ENCODE peak calls at places on chromosomes 3 and 15, in six cellular contexts. One of them, this sample, is unnamed.

GRCh38 chr3:121431717-121432517 is 113.9 kb downstream of the POLQ start:
- DNase-seq in AG20443: peak
- DNase-seq in CD8-positive, alpha-beta T cell: peak
- DNase-seq in Right ventricle myocardium inferior: no peak
- DNase-seq in hypothalamus: no peak
- DNase-seq in activated gamma-delta T cell treated with Interleukin-2 at 50 U/mL for 16 hours: peak
- DNase-seq in this sample: no peak

GRCh38 chr3:43391621-43392020 is 105.3 kb downstream of the SNRK start:
- DNase-seq in AG20443: no peak
- DNase-seq in CD8-positive, alpha-beta T cell: no peak
- DNase-seq in Right ventricle myocardium inferior: no peak
- DNase-seq in hypothalamus: no peak
- DNase-seq in activated gamma-delta T cell treated with Interleukin-2 at 50 U/mL for 16 hours: no peak
- DNase-seq in this sample: no peak

GRCh38 chr3:47356201-47356600 is 24.6 kb upstream of the PTPN23 start:
- DNase-seq in AG20443: no peak
- DNase-seq in CD8-positive, alpha-beta T cell: no peak
- DNase-seq in Right ventricle myocardium inferior: no peak
- DNase-seq in hypothalamus: no peak
- DNase-seq in activated gamma-delta T cell treated with Interleukin-2 at 50 U/mL for 16 hours: no peak
- DNase-seq in this sample: no peak

GRCh38 chr15:68318931-68319909 is 41.7 kb downstream of the FEM1B start:
- DNase-seq in AG20443: no peak
- DNase-seq in CD8-positive, alpha-beta T cell: no peak
- DNase-seq in Right ventricle myocardium inferior: no peak
- DNase-seq in hypothalamus: no peak
- DNase-seq in activated gamma-delta T cell treated with Interleukin-2 at 50 U/mL for 16 hours: no peak
- DNase-seq in this sample: no peak

GRCh38 chr3:149013726-149014125 is 22.4 kb downstream of the GYG1 start:
- DNase-seq in AG20443: no peak
- DNase-seq in CD8-positive, alpha-beta T cell: no peak
- DNase-seq in Right ventricle myocardium inferior: no peak
- DNase-seq in hypothalamus: no peak
- DNase-seq in activated gamma-delta T cell treated with Interleukin-2 at 50 U/mL for 16 hours: no peak
- DNase-seq in this sample: no peak

GRCh38 chr3:158659454-158660237 is 12.8 kb downstream of the LXN start:
- DNase-seq in AG20443: peak
- DNase-seq in CD8-positive, alpha-beta T cell: no peak
- DNase-seq in Right ventricle myocardium inferior: no peak
- DNase-seq in hypothalamus: no peak
- DNase-seq in activated gamma-delta T cell treated with Interleukin-2 at 50 U/mL for 16 hours: peak
- DNase-seq in this sample: peak

GRCh38 chr15:25345943-25346342 is 92.9 kb downstream of the UBE3A start:
- DNase-seq in AG20443: peak
- DNase-seq in CD8-positive, alpha-beta T cell: no peak
- DNase-seq in Right ventricle myocardium inferior: peak
- DNase-seq in hypothalamus: peak
- DNase-seq in activated gamma-delta T cell treated with Interleukin-2 at 50 U/mL for 16 hours: no peak
- DNase-seq in this sample: peak

GRCh38 chr15:88848203-88848602 is 45.0 kb downstream of the ACAN start:
- DNase-seq in AG20443: no peak
- DNase-seq in CD8-positive, alpha-beta T cell: no peak
- DNase-seq in Right ventricle myocardium inferior: no peak
- DNase-seq in hypothalamus: no peak
- DNase-seq in activated gamma-delta T cell treated with Interleukin-2 at 50 U/mL for 16 hours: no peak
- DNase-seq in this sample: no peak

GRCh38 chr3:193962986-193963683 is 172.8 kb upstream of the HES1 start:
- DNase-seq in AG20443: no peak
- DNase-seq in CD8-positive, alpha-beta T cell: no peak
- DNase-seq in Right ventricle myocardium inferior: no peak
- DNase-seq in hypothalamus: no peak
- DNase-seq in activated gamma-delta T cell treated with Interleukin-2 at 50 U/mL for 16 hours: no peak
- DNase-seq in this sample: no peak

GRCh38 chr15:65382146-65382491 is 4.3 kb upstream of the IGDCC3 start:
- DNase-seq in AG20443: no peak
- DNase-seq in CD8-positive, alpha-beta T cell: no peak
- DNase-seq in Right ventricle myocardium inferior: no peak
- DNase-seq in hypothalamus: no peak
- DNase-seq in activated gamma-delta T cell treated with Interleukin-2 at 50 U/mL for 16 hours: no peak
- DNase-seq in this sample: no peak

GRCh38 chr3:125331243-125331642 is 43.9 kb downstream of the ZNF148 start:
- DNase-seq in AG20443: no peak
- DNase-seq in CD8-positive, alpha-beta T cell: no peak
- DNase-seq in Right ventricle myocardium inferior: no peak
- DNase-seq in hypothalamus: no peak
- DNase-seq in activated gamma-delta T cell treated with Interleukin-2 at 50 U/mL for 16 hours: no peak
- DNase-seq in this sample: no peak

GRCh38 chr15:55319537-55320325 is 709 bp downstream of the PIGB start:
- DNase-seq in AG20443: peak
- DNase-seq in CD8-positive, alpha-beta T cell: no peak
- DNase-seq in Right ventricle myocardium inferior: no peak
- DNase-seq in hypothalamus: no peak
- DNase-seq in activated gamma-delta T cell treated with Interleukin-2 at 50 U/mL for 16 hours: no peak
- DNase-seq in this sample: no peak

GRCh38 chr15:89072277-89072869 is 15.9 kb upstream of the ABHD2 start:
- DNase-seq in AG20443: no peak
- DNase-seq in CD8-positive, alpha-beta T cell: no peak
- DNase-seq in Right ventricle myocardium inferior: no peak
- DNase-seq in hypothalamus: no peak
- DNase-seq in activated gamma-delta T cell treated with Interleukin-2 at 50 U/mL for 16 hours: no peak
- DNase-seq in this sample: no peak

GRCh38 chr3:101271728-101272127 is 48.6 kb downstream of the IMPG2 start:
- DNase-seq in AG20443: no peak
- DNase-seq in CD8-positive, alpha-beta T cell: no peak
- DNase-seq in Right ventricle myocardium inferior: no peak
- DNase-seq in hypothalamus: no peak
- DNase-seq in activated gamma-delta T cell treated with Interleukin-2 at 50 U/mL for 16 hours: no peak
- DNase-seq in this sample: no peak

GRCh38 chr15:63450884-63451225 is 53.5 kb upstream of the USP3 start:
- DNase-seq in AG20443: no peak
- DNase-seq in CD8-positive, alpha-beta T cell: no peak
- DNase-seq in Right ventricle myocardium inferior: no peak
- DNase-seq in hypothalamus: no peak
- DNase-seq in activated gamma-delta T cell treated with Interleukin-2 at 50 U/mL for 16 hours: no peak
- DNase-seq in this sample: no peak

GRCh38 chr3:120304569-120305090 is 19.6 kb upstream of the GPR156 start:
- DNase-seq in AG20443: no peak
- DNase-seq in CD8-positive, alpha-beta T cell: no peak
- DNase-seq in Right ventricle myocardium inferior: no peak
- DNase-seq in hypothalamus: no peak
- DNase-seq in activated gamma-delta T cell treated with Interleukin-2 at 50 U/mL for 16 hours: no peak
- DNase-seq in this sample: no peak

GRCh38 chr3:185151959-185152432 is 864 bp downstream of the C3orf70 start:
- DNase-seq in AG20443: no peak
- DNase-seq in CD8-positive, alpha-beta T cell: no peak
- DNase-seq in Right ventricle myocardium inferior: no peak
- DNase-seq in hypothalamus: peak
- DNase-seq in activated gamma-delta T cell treated with Interleukin-2 at 50 U/mL for 16 hours: no peak
- DNase-seq in this sample: no peak

GRCh38 chr15:95996494-95996893 is 334.0 kb upstream of the NR2F2 start:
- DNase-seq in AG20443: no peak
- DNase-seq in CD8-positive, alpha-beta T cell: no peak
- DNase-seq in Right ventricle myocardium inferior: no peak
- DNase-seq in hypothalamus: no peak
- DNase-seq in activated gamma-delta T cell treated with Interleukin-2 at 50 U/mL for 16 hours: no peak
- DNase-seq in this sample: no peak

GRCh38 chr3:50591196-50591741 is 20.3 kb downstream of the CISH start:
- DNase-seq in AG20443: no peak
- DNase-seq in CD8-positive, alpha-beta T cell: no peak
- DNase-seq in Right ventricle myocardium inferior: no peak
- DNase-seq in hypothalamus: no peak
- DNase-seq in activated gamma-delta T cell treated with Interleukin-2 at 50 U/mL for 16 hours: no peak
- DNase-seq in this sample: no peak

GRCh38 chr15:61220125-61220524 is 9.0 kb downstream of the RORA start:
- DNase-seq in AG20443: no peak
- DNase-seq in CD8-positive, alpha-beta T cell: no peak
- DNase-seq in Right ventricle myocardium inferior: no peak
- DNase-seq in hypothalamus: no peak
- DNase-seq in activated gamma-delta T cell treated with Interleukin-2 at 50 U/mL for 16 hours: no peak
- DNase-seq in this sample: no peak

GRCh38 chr3:150620002-150620689 is 17.0 kb downstream of the SELENOT start:
- DNase-seq in AG20443: no peak
- DNase-seq in CD8-positive, alpha-beta T cell: no peak
- DNase-seq in Right ventricle myocardium inferior: no peak
- DNase-seq in hypothalamus: no peak
- DNase-seq in activated gamma-delta T cell treated with Interleukin-2 at 50 U/mL for 16 hours: no peak
- DNase-seq in this sample: no peak